ENCODE peak calls at places on chromosomes 2 and 18, in four cellular contexts. S is K562, P is H1, W is GM12878. N is an unnamed sample.

GRCh38 chr2:183630964-183631363 is 506.7 kb downstream of the NUP35 start:
- DNase-seq in S (no peak), P (no peak), W (no peak), N (no peak)

GRCh38 chr2:71277536-71278103 is 50.7 kb upstream of the PAIP2B start:
- DNase-seq in S (peak; percentile 11), P (peak; percentile 75), W (no peak), N (peak; percentile 79)

GRCh38 chr2:130825231-130825971 is 11.3 kb upstream of the ARHGEF4 start:
- DNase-seq in S (no peak), P (peak; percentile 40), W (no peak), N (no peak)

GRCh38 chr18:75208836-75209128 is 157 bp downstream of the PTGR3 start:
- DNase-seq in S (no peak), P (peak; percentile 64), W (no peak), N (no peak)

GRCh38 chr18:78913395-78913794 is 66.2 kb upstream of the SALL3 start:
- DNase-seq in S (no peak), P (peak; percentile 23), W (no peak), N (no peak)

GRCh38 chr2:38301340-38301968 is 75.6 kb downstream of the ATL2 start:
- DNase-seq in S (no peak), P (no peak), W (peak; percentile 48), N (no peak)

GRCh38 chr18:46329736-46330246 is 225.6 kb downstream of the HAUS1 start:
- DNase-seq in S (no peak), P (no peak), W (no peak), N (no peak)

GRCh38 chr18:5604778-5605177 is 61.0 kb upstream of the EPB41L3 start:
- DNase-seq in S (no peak), P (no peak), W (no peak), N (no peak)

GRCh38 chr2:155125585-155126230 is 427.2 kb downstream of the KCNJ3 start:
- DNase-seq in S (no peak), P (no peak), W (no peak), N (no peak)

GRCh38 chr2:19580830-19581229 is 222.4 kb upstream of the OSR1 start:
- DNase-seq in S (no peak), P (no peak), W (no peak), N (no peak)

GRCh38 chr2:185279999-185280398 is 458.6 kb upstream of the FSIP2 start:
- DNase-seq in S (no peak), P (no peak), W (no peak), N (peak; percentile 3)

GRCh38 chr2:159153463-159153862 is 133.0 kb downstream of the WDSUB1 start:
- DNase-seq in S (no peak), P (no peak), W (no peak), N (no peak)

GRCh38 chr18:63476666-63477065 is at the start of gene SERPINB5:
- DNase-seq in S (no peak), P (no peak), W (no peak), N (no peak)

GRCh38 chr2:70357076-70358071 is 55.5 kb upstream of the FAM136A start:
- DNase-seq in S (no peak), P (no peak), W (no peak), N (no peak)

GRCh38 chr2:96233880-96234316 is 25.3 kb upstream of the STARD7 start:
- DNase-seq in S (no peak), P (no peak), W (peak; percentile 68), N (no peak)

GRCh38 chr2:151071382-151071781 is 190.3 kb downstream of the RBM43 start:
- DNase-seq in S (no peak), P (no peak), W (no peak), N (no peak)
- TF ChIP-seq NRF1 in S (no peak), P (no peak), W (no peak), N (no peak)

DNA sequence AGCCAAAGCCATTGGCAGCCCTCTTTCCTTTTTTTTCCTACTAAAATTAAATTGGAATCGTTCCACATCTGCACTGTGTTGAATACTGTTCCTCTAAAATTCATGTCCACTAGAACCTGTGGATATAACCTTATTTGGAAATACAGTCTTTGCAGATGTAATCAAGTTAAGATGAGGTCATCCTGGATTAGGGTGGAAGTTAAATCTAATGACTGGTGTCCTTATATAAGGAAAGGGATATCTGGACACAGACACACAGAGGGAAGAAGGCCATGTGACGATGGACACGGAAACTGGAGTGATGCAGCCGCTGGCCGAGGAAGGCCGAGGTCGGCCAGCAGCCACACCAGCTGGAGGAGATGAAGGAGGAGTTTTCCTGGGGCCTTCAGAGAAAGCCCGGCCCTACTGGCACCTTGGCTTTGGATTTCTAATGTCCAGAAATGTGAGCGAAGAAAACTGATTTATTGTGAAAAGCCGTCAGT is 49.4 kb downstream of the LONRF2 start:
- DNase-seq in S (no peak), P (no peak), W (no peak), N (peak; percentile 32)
- TF ChIP-seq NRF1 in S (no peak), P (no peak), W (no peak), N (no peak)

DNA sequence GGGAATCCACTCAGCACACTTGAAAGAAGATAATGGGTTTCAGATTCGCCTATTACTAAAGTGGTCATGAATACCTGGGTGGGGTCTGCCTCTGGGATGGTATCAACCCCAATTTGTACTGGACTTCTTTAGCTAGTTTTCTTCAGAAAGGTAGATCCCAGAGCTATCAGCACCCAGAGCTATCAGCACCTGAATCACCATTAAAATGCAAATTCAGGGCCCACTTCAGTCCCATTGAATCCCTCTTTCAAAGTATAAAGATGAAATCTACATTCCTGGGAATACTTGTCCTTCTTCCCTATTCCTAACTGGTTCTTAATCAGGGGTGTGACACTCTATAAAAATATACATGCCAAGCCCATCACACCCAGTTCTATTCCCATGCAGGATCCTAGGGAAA is 914.3 kb downstream of the DCC start:
- DNase-seq in S (no peak), P (no peak), W (no peak), N (no peak)
- TF ChIP-seq NRF1 in S (no peak), P (no peak), W (no peak), N (no peak)

GRCh38 chr2:118232391-118233255 is 144.4 kb downstream of the INSIG2 start:
- DNase-seq in S (no peak), P (peak; percentile 33), W (no peak), N (no peak)
- TF ChIP-seq NRF1 in S (no peak), P (no peak), W (no peak), N (no peak)

N was measured in SK-N-SH.